ENCODE peak calls at places on chromosomes 13 and 19, in seven cellular contexts. H is endodermal cell, U is ascending aorta, P is tibial artery, Q is thoracic aorta, Y is endothelial cell, M is brain microvascular endothelial cell. O is an unnamed sample.

GRCh38 chr13:49858183-49858856 is 65.8 kb upstream of the KPNA3 start:
- DNase-seq in H (no peak), U (no peak), P (no peak), Q (no peak), Y (no peak), M (peak), O (no peak)

GRCh38 chr13:32878172-32878571 is 138.1 kb upstream of the KL start:
- DNase-seq in H (no peak), U (no peak), P (no peak), Q (no peak), Y (no peak), M (no peak), O (no peak)

GRCh38 chr19:2273356-2274184 is 8.4 kb downstream of the PEAK3 start:
- DNase-seq in H (peak), U (no peak), P (peak), Q (no peak), Y (peak), M (no peak), O (peak)

GRCh38 chr13:91526543-91527033 is 128.2 kb downstream of the GPC5 start:
- DNase-seq in H (no peak), U (no peak), P (no peak), Q (no peak), Y (no peak), M (no peak), O (no peak)

GRCh38 chr13:81223784-81224501 is 883.0 kb upstream of the SPRY2 start:
- DNase-seq in H (no peak), U (no peak), P (no peak), Q (no peak), Y (no peak), M (no peak), O (no peak)

GRCh38 chr13:34114581-34114980 is 296.6 kb downstream of the RFC3 start:
- DNase-seq in H (no peak), U (no peak), P (no peak), Q (no peak), Y (no peak), M (no peak), O (no peak)

GRCh38 chr13:101424381-101425155 is 8.3 kb upstream of the NALCN start:
- DNase-seq in H (no peak), U (no peak), P (no peak), Q (no peak), Y (no peak), M (no peak), O (no peak)

GRCh38 chr13:32272021-32272695 is 43.0 kb downstream of the ZAR1L start:
- DNase-seq in H (no peak), U (no peak), P (no peak), Q (no peak), Y (no peak), M (no peak), O (no peak)

GRCh38 chr13:30907167-30907761 is 1.2 kb downstream of the MEDAG start:
- DNase-seq in H (no peak), U (no peak), P (no peak), Q (no peak), Y (no peak), M (no peak), O (no peak)

GRCh38 chr19:33365676-33366075 is 7.8 kb upstream of the CEBPG start:
- DNase-seq in H (no peak), U (no peak), P (no peak), Q (no peak), Y (no peak), M (no peak), O (no peak)

GRCh38 chr19:43380008-43380407 is 26.5 kb downstream of the CD177 start:
- DNase-seq in H (no peak), U (no peak), P (no peak), Q (no peak), Y (no peak), M (no peak), O (no peak)

GRCh38 chr19:55083004-55083850 is 7.6 kb downstream of the EPS8L1 start:
- DNase-seq in H (peak), U (no peak), P (no peak), Q (no peak), Y (no peak), M (no peak), O (no peak)

GRCh38 chr13:99983401-99984133 is 2.0 kb downstream of the ZIC2 start:
- DNase-seq in H (peak), U (no peak), P (no peak), Q (no peak), Y (peak), M (no peak), O (no peak)

DNA sequence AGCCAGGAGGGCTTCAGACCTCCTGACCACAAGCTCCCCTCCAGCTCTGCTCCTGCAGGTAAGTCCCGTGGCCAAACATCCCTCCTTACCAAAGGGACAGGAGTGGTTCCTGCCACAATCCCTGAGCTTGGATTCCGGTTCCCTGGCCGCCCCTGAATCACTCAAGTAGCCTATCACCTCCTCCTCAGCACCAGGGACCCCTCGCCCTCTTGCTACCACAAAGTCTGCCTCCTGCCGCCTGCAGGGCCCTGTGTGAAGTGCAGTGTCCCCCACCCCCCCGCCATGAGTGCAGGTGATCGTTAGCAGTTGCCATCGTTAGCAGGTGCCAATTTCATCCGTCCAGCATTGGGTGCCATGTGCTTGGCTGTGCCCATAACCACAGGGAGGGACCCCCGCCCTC is 40.8 kb upstream of the RANBP3 start:
- DNase-seq in H (peak), U (no peak), P (no peak), Q (no peak), Y (peak), M (no peak), O (no peak)
- TF ChIP-seq CTCF in H (peak), U (no peak), P (no peak), Q (no peak), Y (peak), M (peak), O (no peak)

GRCh38 chr13:23087884-23088283 is 92.9 kb upstream of the SGCG start:
- DNase-seq in H (peak), U (no peak), P (no peak), Q (no peak), Y (peak), M (peak), O (peak)
- TF ChIP-seq CTCF in H (peak), U (no peak), P (peak), Q (no peak), Y (peak), M (peak), O (peak)

DNA sequence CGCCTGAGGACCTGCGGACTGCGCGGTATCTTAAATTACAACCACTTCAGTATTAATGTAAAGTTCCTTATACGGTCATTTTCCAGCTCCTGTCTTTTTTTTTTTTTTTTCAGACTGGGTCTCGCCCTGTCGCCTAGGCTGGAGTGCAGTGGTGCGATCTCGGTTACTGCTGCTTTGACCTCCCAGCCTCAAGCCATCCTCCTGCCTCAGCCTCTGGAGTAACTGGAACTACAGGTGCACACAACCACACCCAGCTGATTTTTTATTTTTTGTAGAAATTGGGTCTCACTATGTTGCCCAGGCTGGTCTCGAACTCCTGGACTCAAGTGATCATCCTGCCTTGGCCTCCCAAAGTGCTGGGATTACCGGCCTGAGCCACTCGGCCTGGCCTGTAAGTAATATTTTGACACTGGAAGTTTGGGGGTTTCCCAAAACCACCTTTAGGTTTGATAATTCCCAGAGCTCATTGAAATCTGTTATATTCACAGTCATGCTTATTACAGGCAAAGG is 406 bp upstream of the EID2B start:
- DNase-seq in H (no peak), U (no peak), P (no peak), Q (no peak), Y (no peak), M (no peak), O (no peak)
- TF ChIP-seq CTCF in H (no peak), U (no peak), P (no peak), Q (no peak), Y (peak), M (no peak), O (no peak)

DNA sequence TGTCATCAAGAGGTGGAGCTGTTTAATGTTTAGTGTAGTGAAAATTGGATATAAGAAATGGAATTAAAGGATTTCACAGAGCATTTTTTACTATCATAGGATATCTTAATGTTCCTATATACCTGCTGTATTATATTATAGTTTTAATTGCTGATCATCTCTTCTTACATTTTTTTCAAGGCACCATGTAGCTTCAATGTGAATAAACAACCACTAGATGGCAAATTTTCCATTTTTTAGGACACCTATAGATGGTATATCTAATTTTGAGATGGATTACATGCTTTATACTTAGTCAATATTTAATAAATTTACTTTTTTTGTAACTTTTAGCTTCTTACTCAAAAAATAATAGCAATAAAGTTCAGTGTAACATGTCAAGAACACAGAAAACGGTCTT is 9.0 kb upstream of the ATXN8OS start:
- DNase-seq in H (no peak), U (no peak), P (no peak), Q (no peak), Y (no peak), M (no peak), O (no peak)
- TF ChIP-seq CTCF in H (peak), U (no peak), P (no peak), Q (no peak), Y (peak), M (peak), O (peak)

GRCh38 chr19:56837492-56837891 is 3.0 kb downstream of the PEG3 start:
- DNase-seq in H (no peak), U (peak), P (peak), Q (peak), Y (no peak), M (peak), O (no peak)
- TF ChIP-seq CTCF in H (no peak), U (peak), P (peak), Q (peak), Y (no peak), M (peak), O (peak)

DNA sequence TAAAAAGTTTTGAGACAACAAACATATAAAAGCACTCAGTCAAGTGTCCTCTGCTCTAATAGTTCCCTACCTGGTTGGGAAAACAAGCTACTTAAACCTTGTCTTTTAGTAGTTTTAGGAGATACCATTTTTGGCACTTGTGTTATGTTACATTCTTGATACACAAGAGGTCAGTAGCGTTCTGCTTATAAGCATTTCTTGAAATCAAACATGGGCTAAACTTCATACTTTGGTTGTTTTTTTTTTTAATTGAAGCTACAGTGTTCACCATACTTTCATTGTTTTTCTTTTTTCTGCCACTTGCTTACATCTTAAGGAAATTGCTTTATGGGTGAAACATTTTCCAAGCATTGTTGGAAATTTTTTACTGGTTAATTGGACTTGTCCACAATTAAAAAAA is 12.9 kb downstream of the NHLRC3 start:
- DNase-seq in H (no peak), U (no peak), P (no peak), Q (no peak), Y (no peak), M (no peak), O (peak)
- TF ChIP-seq CTCF in H (peak), U (peak), P (peak), Q (peak), Y (peak), M (peak), O (peak)

GRCh38 chr13:41658057-41658642 is 200.8 kb downstream of the RGCC start:
- DNase-seq in H (no peak), U (no peak), P (no peak), Q (no peak), Y (no peak), M (peak), O (no peak)
- TF ChIP-seq CTCF in H (peak), U (no peak), P (no peak), Q (no peak), Y (no peak), M (peak), O (no peak)

DNA sequence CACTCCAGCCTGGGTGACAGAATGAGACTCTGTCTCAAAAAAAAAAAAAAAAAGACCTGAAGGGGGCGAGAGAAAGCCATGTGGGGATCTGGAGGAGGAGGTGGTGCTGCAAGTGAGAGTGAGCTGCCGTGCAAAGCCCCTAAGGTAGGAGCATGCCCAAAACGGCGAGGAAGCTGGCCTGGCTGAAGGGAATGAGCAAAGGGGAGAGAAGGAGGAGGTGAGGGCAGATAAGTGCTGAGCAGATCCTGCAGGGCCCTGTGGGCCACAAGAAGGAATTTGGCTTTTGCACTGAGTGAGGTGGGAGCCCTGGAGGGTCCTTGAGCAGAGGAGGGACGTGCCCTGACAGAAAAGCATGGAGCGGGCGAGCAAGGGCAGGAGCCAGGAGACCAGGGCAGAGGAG is 19.4 kb upstream of the ADGRE5 start:
- DNase-seq in H (peak), U (no peak), P (no peak), Q (no peak), Y (no peak), M (no peak), O (peak)
- TF ChIP-seq CTCF in H (peak), U (peak), P (no peak), Q (no peak), Y (no peak), M (peak), O (no peak)

DNA sequence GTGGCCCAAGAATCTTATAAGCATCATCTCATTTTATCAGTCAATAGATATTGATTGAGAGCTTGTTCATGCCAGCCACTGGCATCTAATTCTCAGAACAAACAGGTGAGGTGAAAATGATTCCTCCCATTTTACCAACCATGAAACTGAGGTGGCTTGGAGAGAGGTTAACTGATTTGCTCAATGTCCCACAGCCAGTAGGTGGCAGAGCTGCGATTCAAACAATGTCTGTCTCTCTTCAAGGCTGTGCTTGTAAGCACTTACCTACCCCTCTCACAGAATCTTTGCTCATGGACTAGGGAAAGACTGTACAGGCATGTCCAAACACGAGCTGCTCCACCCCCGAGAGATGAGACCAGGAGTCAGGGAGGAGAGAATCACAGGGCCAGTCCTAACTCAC is 21.5 kb upstream of the GSX1 start:
- DNase-seq in H (peak), U (no peak), P (no peak), Q (no peak), Y (peak), M (peak), O (peak)
- TF ChIP-seq CTCF in H (peak), U (no peak), P (no peak), Q (no peak), Y (no peak), M (peak), O (peak)

GRCh38 chr13:93286047-93286446 is 59.4 kb downstream of the GPC6 start:
- DNase-seq in H (no peak), U (no peak), P (no peak), Q (no peak), Y (no peak), M (no peak), O (no peak)

GRCh38 chr13:93279982-93280381 is 53.4 kb downstream of the GPC6 start:
- DNase-seq in H (no peak), U (no peak), P (no peak), Q (no peak), Y (no peak), M (no peak), O (no peak)

GRCh38 chr13:93284056-93284455 is 57.4 kb downstream of the GPC6 start:
- DNase-seq in H (no peak), U (no peak), P (no peak), Q (no peak), Y (no peak), M (no peak), O (no peak)

GRCh38 chr13:93283255-93283654 is 56.6 kb downstream of the GPC6 start:
- DNase-seq in H (no peak), U (no peak), P (no peak), Q (no peak), Y (no peak), M (no peak), O (no peak)

DNA sequence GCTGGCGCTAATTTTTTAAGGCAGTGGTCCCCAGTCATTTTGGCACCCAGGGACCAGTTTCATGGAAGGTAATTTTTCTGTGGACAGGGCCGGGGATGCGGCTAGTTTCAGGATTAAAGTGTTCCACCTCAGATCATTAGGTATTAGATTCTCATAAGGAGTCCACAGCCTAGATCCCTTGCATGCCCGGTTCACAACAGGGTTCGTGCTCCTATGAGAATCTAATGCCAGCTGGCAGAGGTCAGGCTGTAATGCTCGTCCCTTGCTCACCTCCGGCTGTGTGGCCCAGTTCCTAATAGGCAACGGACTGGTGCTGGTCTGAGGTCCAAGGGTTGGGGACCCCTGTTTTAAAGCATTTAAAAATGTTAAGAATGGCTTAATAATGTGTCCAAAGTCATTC is 54.1 kb downstream of the GPC6 start:
- DNase-seq in H (no peak), U (no peak), P (no peak), Q (no peak), Y (no peak), M (no peak), O (no peak)
- TF ChIP-seq CTCF in H (no peak), U (no peak), P (no peak), Q (no peak), Y (no peak), M (no peak), O (no peak)

O was measured in GM13976.